ENCODE peak calls at places on chromosomes 4 and X, in six cellular contexts. L is tibial nerve, Q is A549, R is endothelial cell of umbilical vein, M is esophagus squamous epithelium, K is HepG2. S is an unnamed sample.

GRCh38 chrX:13250831-13251612 is 68.8 kb downstream of the ATXN3L start:
- DNase-seq in L (no peak), Q (no peak), K (no peak), M (no peak), R (peak; percentile 89), S (peak; percentile 33)

GRCh38 chr4:145909773-145910172 is 28.9 kb downstream of the ZNF827 start:
- DNase-seq in Q (peak; percentile 2), M (no peak), L (no peak), R (no peak), K (no peak), S (no peak)

GRCh38 chrX:45718676-45719075 is 518.0 kb upstream of the DIPK2B start:
- DNase-seq in L (no peak), K (no peak), Q (no peak), M (no peak), R (peak; percentile 47), S (no peak)

GRCh38 chr4:8185280-8185679 is 13.8 kb upstream of the SH3TC1 start:
- DNase-seq in R (no peak), M (no peak), Q (no peak), K (no peak), L (no peak), S (no peak)

GRCh38 chr4:183919173-183919572 is 14.1 kb downstream of the STOX2 start:
- DNase-seq in Q (no peak), L (no peak), K (no peak), M (no peak), R (no peak), S (peak; percentile 65)

GRCh38 chr4:5069916-5070315 is 18.6 kb downstream of the STK32B start:
- DNase-seq in R (no peak), M (no peak), K (no peak), Q (no peak), L (no peak), S (no peak)

GRCh38 chr4:151417766-151418376 is 8.9 kb downstream of the FHIP1A start:
- DNase-seq in K (no peak), M (no peak), Q (no peak), R (no peak), L (no peak), S (no peak)

GRCh38 chr4:35963969-35964515 is 280.3 kb downstream of the ARAP2 start:
- DNase-seq in L (no peak), K (no peak), R (no peak), Q (no peak), M (no peak), S (no peak)

GRCh38 chr4:37762294-37763163 is 64.0 kb upstream of the PGM2 start:
- DNase-seq in Q (no peak), K (peak; percentile 9), R (peak; percentile 35), M (no peak), L (no peak), S (no peak)

GRCh38 chr4:118729287-118730286 is 44.4 kb downstream of the METTL14 start:
- DNase-seq in K (peak; percentile 3), Q (no peak), R (peak; percentile 30), M (no peak), L (no peak), S (no peak)

GRCh38 chr4:182143086-182143821 is 99.9 kb upstream of the TENM3 start:
- DNase-seq in Q (no peak), M (no peak), R (no peak), K (no peak), L (no peak), S (no peak)

GRCh38 chr4:8090312-8090711 is 68.3 kb downstream of the ABLIM2 start:
- DNase-seq in L (no peak), Q (no peak), K (no peak), R (peak; percentile 86), M (no peak), S (peak; percentile 26)

GRCh38 chrX:54921427-54922021 is 900 bp downstream of the TRO start:
- DNase-seq in Q (no peak), M (no peak), K (peak; percentile 40), R (peak; percentile 59), L (peak; percentile 31), S (peak; percentile 75)

GRCh38 chrX:135389717-135390116 is 32.0 kb upstream of the SMIM10L2A start:
- DNase-seq in L (no peak), R (no peak), K (peak; percentile 51), Q (peak; percentile 25), M (no peak), S (no peak)

GRCh38 chr4:100591156-100591876 is 73.5 kb upstream of the EMCN start:
- DNase-seq in Q (no peak), L (no peak), R (peak; percentile 47), K (no peak), M (no peak), S (peak; percentile 79)

GRCh38 chrX:68112321-68112720 is 321.0 kb downstream of the OPHN1 start:
- DNase-seq in L (no peak), Q (no peak), K (no peak), R (peak; percentile 20), M (no peak), S (no peak)

GRCh38 chr4:177250056-177250696 is 59.5 kb upstream of the NEIL3 start:
- DNase-seq in Q (peak; percentile 38), L (peak; percentile 20), K (peak; percentile 24), R (peak; percentile 65), M (no peak), S (peak; percentile 75)

GRCh38 chrX:17377795-17378194 is 2.8 kb downstream of the NHS start:
- DNase-seq in R (no peak), L (no peak), Q (no peak), M (no peak), K (no peak), S (no peak)

DNA sequence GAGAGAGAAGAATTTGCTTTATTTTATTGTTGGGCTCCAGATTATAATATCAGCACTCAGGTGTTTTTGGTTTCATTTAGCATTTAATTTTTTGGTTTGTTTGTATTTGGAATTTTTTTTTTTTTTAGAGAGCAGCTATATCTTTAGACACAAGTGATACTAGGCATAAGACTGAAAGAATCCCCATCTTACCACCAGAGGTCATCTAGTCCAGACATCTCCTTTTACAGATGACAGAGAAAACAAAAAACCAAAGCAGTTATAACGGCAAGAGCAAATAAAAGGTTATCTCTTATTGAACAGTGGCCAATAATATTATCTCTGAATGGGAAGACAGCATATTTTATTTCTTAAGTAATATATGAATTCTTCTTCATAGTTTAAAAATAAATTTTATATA is 22.8 kb downstream of the USP38 start:
- DNase-seq in L (no peak), K (peak; percentile 20), R (peak; percentile 27), Q (no peak), M (no peak), S (no peak)
- TF ChIP-seq CTCF in L (peak; percentile 19), K (peak; percentile 37), R (no peak), Q (peak; percentile 22), M (peak; percentile 37), S (peak; percentile 29)

DNA sequence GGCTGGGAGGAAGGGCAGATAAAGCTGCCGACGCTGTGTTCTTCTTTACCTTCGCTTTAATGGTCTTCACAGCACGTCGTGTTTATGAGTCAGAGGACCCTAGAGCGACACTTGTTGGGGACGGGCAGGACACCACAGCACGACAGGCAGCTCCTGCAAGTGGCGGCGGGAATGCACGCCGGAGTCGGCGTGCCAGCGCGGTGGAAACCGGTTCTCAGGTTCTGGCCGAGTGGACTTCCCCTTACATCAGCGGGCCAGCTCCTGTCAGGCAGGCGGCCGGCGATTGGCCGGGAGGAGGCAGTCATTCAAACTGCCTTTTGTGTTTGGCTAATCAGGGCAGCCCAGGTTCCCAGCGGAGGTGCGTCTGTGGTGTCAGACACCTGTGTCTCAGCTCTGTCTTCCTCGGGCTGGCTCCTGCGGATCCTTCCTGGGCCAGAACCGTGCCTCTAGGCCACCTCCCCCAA is 150.9 kb downstream of the SHROOM3 start:
- DNase-seq in L (no peak), K (peak; percentile 7), Q (peak; percentile 71), R (peak; percentile 62), M (no peak), S (peak; percentile 79)
- TF ChIP-seq POLR2A in L (no peak), K (no peak), Q (no peak), R (no peak), M (no peak), S (peak; percentile 38)

GRCh38 chr4:105967058-105967658 is 71.9 kb downstream of the NPNT start:
- DNase-seq in L (no peak), R (no peak), K (no peak), Q (no peak), M (no peak), S (peak; percentile 29)

GRCh38 chr4:105972946-105973621 is 77.8 kb downstream of the NPNT start:
- DNase-seq in L (no peak), M (no peak), R (no peak), Q (no peak), K (no peak), S (no peak)

GRCh38 chr4:105969575-105969974 is 74.3 kb downstream of the NPNT start:
- DNase-seq in Q (no peak), K (no peak), L (no peak), R (no peak), M (no peak), S (no peak)

GRCh38 chr4:105971032-105971431 is 75.8 kb downstream of the NPNT start:
- DNase-seq in M (no peak), Q (no peak), K (no peak), R (no peak), L (no peak), S (no peak)

DNA sequence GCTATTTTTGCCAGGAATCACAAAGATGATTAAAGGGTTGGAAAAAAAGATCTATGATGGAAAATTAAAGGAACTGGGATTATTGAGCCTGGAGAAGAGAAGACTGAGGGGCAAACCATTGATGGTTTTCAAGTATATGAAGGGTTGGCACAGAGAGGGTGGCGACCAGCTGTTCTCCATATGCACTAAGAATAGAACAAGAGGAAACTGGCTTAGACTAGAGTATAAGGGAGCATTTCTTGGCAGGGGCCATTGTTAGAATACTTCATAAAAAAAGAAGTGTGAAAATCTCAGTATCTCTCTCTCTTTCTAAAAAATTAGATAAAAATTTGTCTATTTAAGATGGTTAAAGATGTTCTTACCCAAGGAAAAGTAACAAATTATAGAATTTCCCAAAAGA is 75.1 kb downstream of the NPNT start:
- DNase-seq in R (no peak), M (no peak), L (no peak), Q (no peak), K (no peak), S (no peak)
- H3K4me1 ChIP-seq in R (no peaks in the 10 kb centered on the region), M (no peaks in the 10 kb centered on the region), L (peaks cover 8% of the 10 kb centered on the region), Q (peaks cover 11% of the 10 kb centered on the region), K (no peaks in the 10 kb centered on the region), S (peaks cover 6% of the 10 kb centered on the region)

GRCh38 chr4:54173281-54173912 is 55.7 kb upstream of the PDGFRA start:
- DNase-seq in L (no peak), Q (no peak), R (no peak), K (no peak), M (no peak), S (no peak)
- TF ChIP-seq CTCF in L (no peak), Q (no peak), R (no peak), K (no peak), M (no peak), S (no peak)